ENCODE peak calls at places on chromosome X, in five cellular contexts. W is NCI-H2227 treated with DMSO at 0.1 percent for 48 hours, D is GM13976, A is HEK293T, O is cerebellum. E is an unnamed sample.

GRCh38 chrX:63747331-63747730 is 37.7 kb downstream of the ARHGEF9 start:
- DNase-seq in W (no peak), D (no peak), A (no peak), O (no peak), E (no peak)

GRCh38 chrX:135973025-135973547 is 702 bp downstream of the MMGT1 start:
- DNase-seq in W (no peak), D (no peak), A (peak; percentile 28), O (peak; percentile 5), E (no peak)

GRCh38 chrX:94288972-94289371 is 615.0 kb downstream of the FAM133A start:
- DNase-seq in W (no peak), D (no peak), A (no peak), O (no peak), E (no peak)

GRCh38 chrX:5916945-5917344 is 311.7 kb downstream of the NLGN4X start:
- DNase-seq in W (no peak), D (no peak), A (no peak), O (no peak), E (no peak)

GRCh38 chrX:82218361-82218760 is 1016.5 kb downstream of the SH3BGRL start:
- DNase-seq in W (no peak), D (peak; percentile 21), A (peak; percentile 20), O (no peak), E (peak; percentile 65)

GRCh38 chrX:132520792-132521191 is 32.0 kb upstream of the MBNL3 start:
- DNase-seq in W (no peak), D (no peak), A (no peak), O (no peak), E (no peak)

GRCh38 chrX:104189862-104190261 is 23.6 kb downstream of the FAM199X start:
- DNase-seq in W (no peak), D (no peak), A (no peak), O (no peak), E (no peak)

GRCh38 chrX:1239681-1240142 is 27.3 kb upstream of the CRLF2 start:
- DNase-seq in W (no peak), D (peak; percentile 82), A (no peak), O (no peak), E (no peak)

GRCh38 chrX:126137899-126138298 is 28.2 kb downstream of the DCAF12L2 start:
- DNase-seq in W (no peak), D (no peak), A (peak; percentile 17), O (no peak), E (peak; percentile 32)